ENCODE peak calls at places on chromosomes 5 and 9, in five cellular contexts. T, L, I, N and F are unnamed samples.

GRCh38 chr5:134506054-134507039 is 19.1 kb upstream of the JADE2 start:
- DNase-seq in L (peak; percentile 95), I (peak; percentile 98), N (peak; percentile 98), T (peak; percentile 66), F (peak; percentile 100)

GRCh38 chr5:76332102-76332501 is 71.0 kb upstream of the IQGAP2 start:
- DNase-seq in I (no peak), N (no peak), L (peak; percentile 58), T (no peak), F (peak; percentile 82)

GRCh38 chr9:22244141-22245011 is 202.2 kb upstream of the DMRTA1 start:
- DNase-seq in I (peak; percentile 18), T (peak; percentile 40), N (peak; percentile 71), L (peak; percentile 37), F (peak; percentile 40)

GRCh38 chr9:135749171-135750045 is 47.4 kb downstream of the KCNT1 start:
- DNase-seq in N (no peak), T (no peak), L (no peak), I (no peak), F (no peak)

GRCh38 chr5:133994990-133995333 is 9.8 kb downstream of the VDAC1 start:
- DNase-seq in T (no peak), L (no peak), N (no peak), I (no peak), F (no peak)

GRCh38 chr5:103139264-103139865 is 19.3 kb downstream of the PPIP5K2 start:
- DNase-seq in T (peak; percentile 67), N (peak; percentile 76), I (peak; percentile 76), L (peak; percentile 82), F (peak; percentile 79)

GRCh38 chr9:37390759-37391158 is 31.7 kb upstream of the GRHPR start:
- DNase-seq in N (peak; percentile 44), L (peak; percentile 77), T (peak; percentile 26), I (peak; percentile 60), F (peak; percentile 78)

GRCh38 chr5:33379757-33380156 is 61.0 kb upstream of the TARS1 start:
- DNase-seq in I (no peak), L (no peak), T (peak; percentile 23), N (peak; percentile 31), F (no peak)

GRCh38 chr5:77590347-77590746 is 48.2 kb downstream of the OTP start:
- DNase-seq in I (no peak), N (no peak), T (no peak), L (no peak), F (no peak)

GRCh38 chr9:76610009-76610352 is 151.0 kb downstream of the GCNT1 start:
- DNase-seq in T (no peak), I (peak; percentile 54), L (peak; percentile 54), N (no peak), F (peak; percentile 85)

GRCh38 chr9:17013010-17013409 is 121.8 kb upstream of the CNTLN start:
- DNase-seq in I (no peak), N (no peak), T (no peak), L (no peak), F (no peak)

GRCh38 chr5:39420482-39421145 is 4.2 kb downstream of the DAB2 start:
- DNase-seq in T (no peak), I (peak; percentile 55), N (no peak), L (peak; percentile 41), F (no peak)

GRCh38 chr5:72596956-72597355 is 89.7 kb upstream of the ZNF366 start:
- DNase-seq in I (no peak), L (no peak), T (no peak), N (no peak), F (no peak)

GRCh38 chr9:37971691-37972090 is 67.8 kb upstream of the SLC25A51 start:
- DNase-seq in N (no peak), I (no peak), L (no peak), T (no peak), F (no peak)

GRCh38 chr9:101332362-101332761 is 52.4 kb downstream of the BAAT start:
- DNase-seq in L (no peak), T (no peak), I (no peak), N (no peak), F (no peak)

GRCh38 chr9:113178087-113178486 is 27.3 kb downstream of the SLC31A2 start:
- DNase-seq in N (no peak), I (no peak), L (no peak), T (no peak), F (no peak)

GRCh38 chr9:20292002-20292401 is 330.3 kb downstream of the MLLT3 start:
- DNase-seq in I (no peak), L (no peak), N (peak; percentile 66), T (peak; percentile 60), F (no peak)

GRCh38 chr5:91018712-91019371 is 364.3 kb downstream of the ARRDC3 start:
- DNase-seq in L (no peak), I (no peak), T (no peak), N (no peak), F (no peak)

GRCh38 chr5:103356344-103357091 is 98.0 kb downstream of the MACIR start:
- DNase-seq in L (no peak), N (no peak), T (no peak), I (no peak), F (no peak)

GRCh38 chr9:132181796-132182521 is 20.1 kb downstream of the NTNG2 start:
- DNase-seq in T (no peak), L (no peak), N (no peak), I (no peak), F (no peak)

GRCh38 chr9:136309101-136309801 is 5.4 kb upstream of the CCDC187 start:
- DNase-seq in N (no peak), L (no peak), T (no peak), I (no peak), F (no peak)

GRCh38 chr5:36944607-36945225 is 68.1 kb downstream of the NIPBL start:
- DNase-seq in N (peak; percentile 74), T (peak; percentile 51), L (no peak), I (no peak), F (peak; percentile 45)

GRCh38 chr5:120538149-120538548 is 74.0 kb downstream of the PRR16 start:
- DNase-seq in N (no peak), I (no peak), L (no peak), T (no peak), F (no peak)

GRCh38 chr5:73445708-73446630 is 2.6 kb downstream of the FOXD1 start:
- DNase-seq in T (no peak), I (no peak), L (no peak), N (no peak), F (no peak)

GRCh38 chr9:93567271-93567959 is 9.0 kb upstream of the PHF2 start:
- DNase-seq in I (no peak), T (no peak), N (no peak), L (no peak), F (no peak)

GRCh38 chr5:137442660-137443059 is 56.5 kb downstream of the SPOCK1 start:
- DNase-seq in T (no peak), L (no peak), N (no peak), I (no peak), F (no peak)

GRCh38 chr5:95842955-95843544 is 20.5 kb upstream of the GLRX start:
- DNase-seq in L (peak; percentile 70), N (peak; percentile 38), I (peak; percentile 30), T (no peak), F (no peak)

GRCh38 chr5:91266184-91266705 is 116.9 kb downstream of the ARRDC3 start:
- DNase-seq in T (peak; percentile 46), L (no peak), N (peak; percentile 26), I (no peak), F (no peak)

GRCh38 chr5:8150791-8151190 is 281.8 kb downstream of the MTRR start:
- DNase-seq in T (no peak), L (no peak), N (no peak), I (no peak), F (no peak)

GRCh38 chr5:2105141-2105540 is 222.4 kb upstream of the IRX4 start:
- DNase-seq in L (no peak), T (no peak), I (no peak), N (no peak), F (no peak)

GRCh38 chr5:143406408-143406807 is 2.9 kb upstream of the NR3C1 start:
- DNase-seq in L (no peak), T (no peak), N (no peak), I (no peak), F (no peak)
- H3K4me3 ChIP-seq in L (no peak overlapping the region), T (no peak overlapping the region), N (no peak overlapping the region), I (no peak overlapping the region), F (no peak overlapping the region)

GRCh38 chr9:127883959-127884358 is 6.5 kb upstream of the AK1 start:
- DNase-seq in L (no peak), T (no peak), I (no peak), N (no peak), F (no peak)

GRCh38 chr9:127884427-127884911 is 7.0 kb upstream of the AK1 start:
- DNase-seq in I (peak; percentile 84), L (no peak), T (no peak), N (no peak), F (peak; percentile 12)

GRCh38 chr9:127886401-127886972 is 9.0 kb upstream of the AK1 start:
- DNase-seq in T (no peak), L (no peak), N (peak; percentile 69), I (no peak), F (no peak)

GRCh38 chr9:127885508-127886281 is 8.2 kb upstream of the AK1 start:
- DNase-seq in N (no peak), T (no peak), I (no peak), L (no peak), F (no peak)

GRCh38 chr9:127884976-127885490 is 7.6 kb upstream of the AK1 start:
- DNase-seq in L (no peak), T (no peak), N (no peak), I (no peak), F (no peak)
- H3K4me3 ChIP-seq in L (no peak overlapping the region), T (no peak overlapping the region), N (no peak overlapping the region), I (no peak overlapping the region), F (no peak overlapping the region)

GRCh38 chr5:83720805-83721431 is at the start of gene HAPLN1:
- DNase-seq in N (no peak), I (no peak), L (no peak), T (no peak), F (no peak)
- H3K4me3 ChIP-seq in N (peak within 1 kb of the TSS; percentile 51), I (no peak within 1 kb of the TSS), L (peak within 1 kb of the TSS; percentile 69), T (peak within 1 kb of the TSS; percentile 52), F (no peak within 1 kb of the TSS)

GRCh38 chr5:172188893-172189692 is 1.1 kb upstream of the STK10 start:
- DNase-seq in N (no peak), I (no peak), L (no peak), T (no peak), F (no peak)

GRCh38 chr5:172187118-172188032 is 649 bp downstream of the STK10 start:
- DNase-seq in T (peak; percentile 26), I (peak; percentile 46), N (peak; percentile 58), L (peak; percentile 81), F (peak; percentile 84)

GRCh38 chr5:172186114-172186695 is 1.8 kb downstream of the STK10 start:
- DNase-seq in L (no peak), T (no peak), N (no peak), I (no peak), F (no peak)

GRCh38 chr5:172188033-172188892 is at the start of gene STK10:
- DNase-seq in I (peak; percentile 91), N (peak; percentile 87), L (peak; percentile 94), T (peak; percentile 75), F (peak; percentile 91)

DNA sequence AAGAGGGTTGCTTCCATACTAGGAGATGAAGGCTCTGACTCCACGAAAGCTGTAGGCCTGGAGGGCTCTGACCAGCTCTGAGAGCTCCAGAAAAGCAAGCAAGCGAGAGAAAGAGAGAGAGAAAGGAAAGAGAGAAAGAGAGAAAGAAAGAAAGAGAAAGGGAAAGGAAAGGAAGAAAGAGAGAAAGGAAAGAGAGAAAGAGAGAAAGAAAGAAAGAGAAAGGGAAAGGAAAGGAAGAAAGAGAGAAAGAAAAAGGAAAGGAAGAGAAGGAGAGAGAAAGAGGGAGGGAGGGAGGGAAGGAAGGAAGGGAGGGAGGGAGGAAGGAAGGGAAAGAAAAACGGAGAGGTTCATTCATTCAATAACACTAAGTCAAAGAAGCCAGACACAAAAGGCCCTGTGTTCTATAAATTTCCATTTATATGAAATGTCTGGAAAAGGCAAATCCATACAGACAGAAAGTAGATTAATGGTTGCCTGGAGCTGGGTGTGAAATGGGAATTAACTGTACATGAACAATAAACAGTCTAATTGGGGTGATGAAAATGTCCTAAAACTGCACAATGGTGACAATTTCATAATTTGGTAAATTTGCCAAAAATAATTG is 1.8 kb upstream of the STK10 start:
- DNase-seq in N (no peak), I (no peak), L (no peak), T (no peak), F (no peak)
- H3K4me3 ChIP-seq in N (no peak overlapping the region), I (no peak overlapping the region), L (no peak overlapping the region), T (no peak overlapping the region), F (no peak overlapping the region)